ENCODE peak calls at places on chromosomes 13 and 19, in nine cellular contexts. B, C, Y, A, Q, V, L, H and T are unnamed samples.

GRCh38 chr19:1064661-1065605 is 2.0 kb upstream of the ARHGAP45 start:
- DNase-seq in B (peak; percentile 81), C (peak; percentile 69), Y (peak; percentile 64), A (peak; percentile 77), Q (no peak), V (peak; percentile 76), L (peak; percentile 88), H (no peak), T (peak; percentile 67)

GRCh38 chr13:69856331-69856730 is 251.3 kb upstream of the ATXN8OS start:
- DNase-seq in B (no peak), C (no peak), Y (no peak), A (no peak), Q (peak; percentile 84), V (no peak), L (no peak), H (no peak), T (no peak)

GRCh38 chr13:99982021-99982740 is 597 bp downstream of the ZIC2 start:
- DNase-seq in B (no peak), C (no peak), Y (no peak), A (peak; percentile 51), Q (no peak), V (peak; percentile 47), L (peak; percentile 55), H (no peak), T (no peak)

GRCh38 chr13:71249031-71249430 is 618.0 kb downstream of the DACH1 start:
- DNase-seq in B (no peak), C (no peak), Y (no peak), A (no peak), Q (no peak), V (no peak), L (no peak), H (no peak), T (no peak)

GRCh38 chr13:97240789-97241734 is 18.9 kb downstream of the MBNL2 start:
- DNase-seq in B (no peak), C (no peak), Y (no peak), A (no peak), Q (no peak), V (no peak), L (no peak), H (no peak), T (no peak)

GRCh38 chr13:28267495-28267894 is 129.2 kb downstream of the PAN3 start:
- DNase-seq in B (no peak), C (no peak), Y (no peak), A (no peak), Q (no peak), V (no peak), L (no peak), H (no peak), T (no peak)

GRCh38 chr13:113022391-113023216 is 53.6 kb downstream of the MCF2L start:
- DNase-seq in B (no peak), C (no peak), Y (no peak), A (no peak), Q (no peak), V (peak; percentile 41), L (no peak), H (no peak), T (no peak)

GRCh38 chr19:19049406-19049805 is 14.4 kb upstream of the SLC25A42 start:
- DNase-seq in B (no peak), C (no peak), Y (no peak), A (no peak), Q (no peak), V (no peak), L (no peak), H (no peak), T (no peak)

GRCh38 chr13:62320129-62320724 is 904.6 kb upstream of the PCDH20 start:
- DNase-seq in B (peak; percentile 82), C (no peak), Y (no peak), A (peak; percentile 54), Q (peak; percentile 66), V (no peak), L (peak; percentile 38), H (peak; percentile 13), T (no peak)

GRCh38 chr19:12112701-12113100 is 27.4 kb downstream of the ZNF20 start:
- DNase-seq in B (no peak), C (no peak), Y (no peak), A (no peak), Q (no peak), V (no peak), L (no peak), H (no peak), T (no peak)

GRCh38 chr13:112962396-112962795 is 6.6 kb upstream of the MCF2L start:
- DNase-seq in B (no peak), C (no peak), Y (no peak), A (no peak), Q (no peak), V (no peak), L (no peak), H (no peak), T (peak; percentile 24)

GRCh38 chr19:15612342-15612741 is 2.7 kb upstream of the CYP4F8 start:
- DNase-seq in B (no peak), C (no peak), Y (no peak), A (no peak), Q (no peak), V (no peak), L (no peak), H (no peak), T (no peak)